ENCODE peak calls at places on chromosomes 12 and 14, in four cellular contexts. One of them, this sample, is unnamed.

GRCh38 chr12:22974865-22975264 is 349.9 kb downstream of the ETNK1 start:
- DNase-seq in fibroblast of pulmonary artery: peak
- DNase-seq in stimulated activated CD4-positive, alpha-beta T cell treated with anti-CD3 and anti-CD28 coated beads, Interleukin-1b, Interleukin-23, amount 100 ng/mL, for 1 hour: no peak
- DNase-seq in naive thymus-derived CD4-positive, alpha-beta T cell: no peak
- DNase-seq in this sample: peak

GRCh38 chr12:40691913-40692616 is at the start of gene CNTN1:
- DNase-seq in fibroblast of pulmonary artery: peak
- DNase-seq in stimulated activated CD4-positive, alpha-beta T cell treated with anti-CD3 and anti-CD28 coated beads, Interleukin-1b, Interleukin-23, amount 100 ng/mL, for 1 hour: no peak
- DNase-seq in naive thymus-derived CD4-positive, alpha-beta T cell: no peak
- DNase-seq in this sample: no peak

GRCh38 chr12:47415054-47415453 is 290.8 kb downstream of the RPAP3 start:
- DNase-seq in fibroblast of pulmonary artery: no peak
- DNase-seq in stimulated activated CD4-positive, alpha-beta T cell treated with anti-CD3 and anti-CD28 coated beads, Interleukin-1b, Interleukin-23, amount 100 ng/mL, for 1 hour: no peak
- DNase-seq in naive thymus-derived CD4-positive, alpha-beta T cell: no peak
- DNase-seq in this sample: no peak

GRCh38 chr12:128323526-128323925 is 56.6 kb downstream of the TMEM132C start:
- DNase-seq in fibroblast of pulmonary artery: no peak
- DNase-seq in stimulated activated CD4-positive, alpha-beta T cell treated with anti-CD3 and anti-CD28 coated beads, Interleukin-1b, Interleukin-23, amount 100 ng/mL, for 1 hour: no peak
- DNase-seq in naive thymus-derived CD4-positive, alpha-beta T cell: no peak
- DNase-seq in this sample: no peak

GRCh38 chr12:26239508-26240328 is 44.3 kb downstream of the SSPN start:
- DNase-seq in fibroblast of pulmonary artery: peak
- DNase-seq in stimulated activated CD4-positive, alpha-beta T cell treated with anti-CD3 and anti-CD28 coated beads, Interleukin-1b, Interleukin-23, amount 100 ng/mL, for 1 hour: no peak
- DNase-seq in naive thymus-derived CD4-positive, alpha-beta T cell: no peak
- DNase-seq in this sample: peak

GRCh38 chr12:6953417-6954315 is 2.5 kb downstream of the PTPN6 start:
- DNase-seq in fibroblast of pulmonary artery: peak
- DNase-seq in stimulated activated CD4-positive, alpha-beta T cell treated with anti-CD3 and anti-CD28 coated beads, Interleukin-1b, Interleukin-23, amount 100 ng/mL, for 1 hour: peak
- DNase-seq in naive thymus-derived CD4-positive, alpha-beta T cell: peak
- DNase-seq in this sample: peak

GRCh38 chr14:61188936-61189808 is 92.0 kb downstream of the TMEM30B start:
- DNase-seq in fibroblast of pulmonary artery: peak
- DNase-seq in stimulated activated CD4-positive, alpha-beta T cell treated with anti-CD3 and anti-CD28 coated beads, Interleukin-1b, Interleukin-23, amount 100 ng/mL, for 1 hour: no peak
- DNase-seq in naive thymus-derived CD4-positive, alpha-beta T cell: peak
- DNase-seq in this sample: peak

GRCh38 chr14:30125322-30125944 is 197.8 kb upstream of the PRKD1 start:
- DNase-seq in fibroblast of pulmonary artery: no peak
- DNase-seq in stimulated activated CD4-positive, alpha-beta T cell treated with anti-CD3 and anti-CD28 coated beads, Interleukin-1b, Interleukin-23, amount 100 ng/mL, for 1 hour: no peak
- DNase-seq in naive thymus-derived CD4-positive, alpha-beta T cell: no peak
- DNase-seq in this sample: no peak

GRCh38 chr12:116666305-116666673 is 71.6 kb downstream of the SPRING1 start:
- DNase-seq in fibroblast of pulmonary artery: no peak
- DNase-seq in stimulated activated CD4-positive, alpha-beta T cell treated with anti-CD3 and anti-CD28 coated beads, Interleukin-1b, Interleukin-23, amount 100 ng/mL, for 1 hour: no peak
- DNase-seq in naive thymus-derived CD4-positive, alpha-beta T cell: no peak
- DNase-seq in this sample: no peak

GRCh38 chr14:101839661-101840060 is 78.2 kb downstream of the PPP2R5C start:
- DNase-seq in fibroblast of pulmonary artery: no peak
- DNase-seq in stimulated activated CD4-positive, alpha-beta T cell treated with anti-CD3 and anti-CD28 coated beads, Interleukin-1b, Interleukin-23, amount 100 ng/mL, for 1 hour: no peak
- DNase-seq in naive thymus-derived CD4-positive, alpha-beta T cell: no peak
- DNase-seq in this sample: no peak

GRCh38 chr12:104740668-104741067 is 217.4 kb downstream of the SLC41A2 start:
- DNase-seq in fibroblast of pulmonary artery: no peak
- DNase-seq in stimulated activated CD4-positive, alpha-beta T cell treated with anti-CD3 and anti-CD28 coated beads, Interleukin-1b, Interleukin-23, amount 100 ng/mL, for 1 hour: no peak
- DNase-seq in naive thymus-derived CD4-positive, alpha-beta T cell: no peak
- DNase-seq in this sample: peak

GRCh38 chr14:101058571-101058970 is 155.0 kb upstream of the RTL1 start:
- DNase-seq in fibroblast of pulmonary artery: peak
- DNase-seq in stimulated activated CD4-positive, alpha-beta T cell treated with anti-CD3 and anti-CD28 coated beads, Interleukin-1b, Interleukin-23, amount 100 ng/mL, for 1 hour: no peak
- DNase-seq in naive thymus-derived CD4-positive, alpha-beta T cell: no peak
- DNase-seq in this sample: no peak

GRCh38 chr14:24057867-24058259 is 6.1 kb downstream of the CARMIL3 start:
- DNase-seq in fibroblast of pulmonary artery: no peak
- DNase-seq in stimulated activated CD4-positive, alpha-beta T cell treated with anti-CD3 and anti-CD28 coated beads, Interleukin-1b, Interleukin-23, amount 100 ng/mL, for 1 hour: no peak
- DNase-seq in naive thymus-derived CD4-positive, alpha-beta T cell: no peak
- DNase-seq in this sample: no peak

GRCh38 chr12:7060353-7060954 is at the start of gene C1S:
- DNase-seq in fibroblast of pulmonary artery: peak
- DNase-seq in stimulated activated CD4-positive, alpha-beta T cell treated with anti-CD3 and anti-CD28 coated beads, Interleukin-1b, Interleukin-23, amount 100 ng/mL, for 1 hour: no peak
- DNase-seq in naive thymus-derived CD4-positive, alpha-beta T cell: no peak
- DNase-seq in this sample: no peak

GRCh38 chr12:93825926-93826599 is 148.9 kb downstream of the CRADD start:
- DNase-seq in fibroblast of pulmonary artery: no peak
- DNase-seq in stimulated activated CD4-positive, alpha-beta T cell treated with anti-CD3 and anti-CD28 coated beads, Interleukin-1b, Interleukin-23, amount 100 ng/mL, for 1 hour: no peak
- DNase-seq in naive thymus-derived CD4-positive, alpha-beta T cell: no peak
- DNase-seq in this sample: no peak

GRCh38 chr12:1356285-1356684 is 238.1 kb downstream of the FBXL14 start:
- DNase-seq in fibroblast of pulmonary artery: no peak
- DNase-seq in stimulated activated CD4-positive, alpha-beta T cell treated with anti-CD3 and anti-CD28 coated beads, Interleukin-1b, Interleukin-23, amount 100 ng/mL, for 1 hour: no peak
- DNase-seq in naive thymus-derived CD4-positive, alpha-beta T cell: no peak
- DNase-seq in this sample: no peak

GRCh38 chr12:80860206-80860605 is 77.5 kb downstream of the LIN7A start:
- DNase-seq in fibroblast of pulmonary artery: no peak
- DNase-seq in stimulated activated CD4-positive, alpha-beta T cell treated with anti-CD3 and anti-CD28 coated beads, Interleukin-1b, Interleukin-23, amount 100 ng/mL, for 1 hour: no peak
- DNase-seq in naive thymus-derived CD4-positive, alpha-beta T cell: no peak
- DNase-seq in this sample: no peak

GRCh38 chr12:67288561-67288960 is 19.4 kb downstream of the CAND1 start:
- DNase-seq in fibroblast of pulmonary artery: no peak
- DNase-seq in stimulated activated CD4-positive, alpha-beta T cell treated with anti-CD3 and anti-CD28 coated beads, Interleukin-1b, Interleukin-23, amount 100 ng/mL, for 1 hour: no peak
- DNase-seq in naive thymus-derived CD4-positive, alpha-beta T cell: no peak
- DNase-seq in this sample: no peak

GRCh38 chr14:52852810-52853521 is 61.6 kb upstream of the GNPNAT1 start:
- DNase-seq in fibroblast of pulmonary artery: peak
- DNase-seq in stimulated activated CD4-positive, alpha-beta T cell treated with anti-CD3 and anti-CD28 coated beads, Interleukin-1b, Interleukin-23, amount 100 ng/mL, for 1 hour: no peak
- DNase-seq in naive thymus-derived CD4-positive, alpha-beta T cell: no peak
- DNase-seq in this sample: no peak

GRCh38 chr14:68291820-68292219 is 472.2 kb downstream of the RAD51B start:
- DNase-seq in fibroblast of pulmonary artery: no peak
- DNase-seq in stimulated activated CD4-positive, alpha-beta T cell treated with anti-CD3 and anti-CD28 coated beads, Interleukin-1b, Interleukin-23, amount 100 ng/mL, for 1 hour: no peak
- DNase-seq in naive thymus-derived CD4-positive, alpha-beta T cell: no peak
- DNase-seq in this sample: no peak

GRCh38 chr12:31951008-31951407 is 8.2 kb upstream of the RESF1 start:
- DNase-seq in fibroblast of pulmonary artery: no peak
- DNase-seq in stimulated activated CD4-positive, alpha-beta T cell treated with anti-CD3 and anti-CD28 coated beads, Interleukin-1b, Interleukin-23, amount 100 ng/mL, for 1 hour: no peak
- DNase-seq in naive thymus-derived CD4-positive, alpha-beta T cell: no peak
- DNase-seq in this sample: no peak

GRCh38 chr12:105393586-105393985 is 63.1 kb downstream of the C12orf75 start:
- DNase-seq in fibroblast of pulmonary artery: peak
- DNase-seq in stimulated activated CD4-positive, alpha-beta T cell treated with anti-CD3 and anti-CD28 coated beads, Interleukin-1b, Interleukin-23, amount 100 ng/mL, for 1 hour: no peak
- DNase-seq in naive thymus-derived CD4-positive, alpha-beta T cell: no peak
- DNase-seq in this sample: no peak

GRCh38 chr12:12927211-12928079 is 24.5 kb downstream of the GPRC5D start:
- DNase-seq in fibroblast of pulmonary artery: peak
- DNase-seq in stimulated activated CD4-positive, alpha-beta T cell treated with anti-CD3 and anti-CD28 coated beads, Interleukin-1b, Interleukin-23, amount 100 ng/mL, for 1 hour: peak
- DNase-seq in naive thymus-derived CD4-positive, alpha-beta T cell: peak
- DNase-seq in this sample: no peak

GRCh38 chr14:105072381-105072861 is 7.2 kb upstream of the GPR132 start:
- DNase-seq in fibroblast of pulmonary artery: no peak
- DNase-seq in stimulated activated CD4-positive, alpha-beta T cell treated with anti-CD3 and anti-CD28 coated beads, Interleukin-1b, Interleukin-23, amount 100 ng/mL, for 1 hour: no peak
- DNase-seq in naive thymus-derived CD4-positive, alpha-beta T cell: no peak
- DNase-seq in this sample: no peak

GRCh38 chr12:101881228-101881627 is 3.8 kb downstream of the DRAM1 start:
- DNase-seq in fibroblast of pulmonary artery: no peak
- DNase-seq in stimulated activated CD4-positive, alpha-beta T cell treated with anti-CD3 and anti-CD28 coated beads, Interleukin-1b, Interleukin-23, amount 100 ng/mL, for 1 hour: no peak
- DNase-seq in naive thymus-derived CD4-positive, alpha-beta T cell: no peak
- DNase-seq in this sample: no peak

GRCh38 chr12:58819345-58819744 is 101.0 kb downstream of the LRIG3 start:
- DNase-seq in fibroblast of pulmonary artery: no peak
- DNase-seq in stimulated activated CD4-positive, alpha-beta T cell treated with anti-CD3 and anti-CD28 coated beads, Interleukin-1b, Interleukin-23, amount 100 ng/mL, for 1 hour: no peak
- DNase-seq in naive thymus-derived CD4-positive, alpha-beta T cell: no peak
- DNase-seq in this sample: no peak

GRCh38 chr12:51232642-51233041 is 6.0 kb upstream of the DAZAP2 start:
- DNase-seq in fibroblast of pulmonary artery: no peak
- DNase-seq in stimulated activated CD4-positive, alpha-beta T cell treated with anti-CD3 and anti-CD28 coated beads, Interleukin-1b, Interleukin-23, amount 100 ng/mL, for 1 hour: no peak
- DNase-seq in naive thymus-derived CD4-positive, alpha-beta T cell: no peak
- DNase-seq in this sample: no peak